ENCODE peak calls at places on chromosome 5, in four cellular contexts. One of them, this sample, is unnamed. For H3K4me1, the result is how much of the 10 kb centered on the place peaks cover.

GRCh38 chr5:1474183-1474839 is 29.1 kb upstream of the SLC6A3 start:
- DNase-seq in CD4-positive, CD25-positive, alpha-beta regulatory T cell: no peak
- DNase-seq in tibial nerve: no peak
- DNase-seq in astrocyte: no peak
- DNase-seq in this sample: no peak

GRCh38 chr5:149667084-149667826 is 62.9 kb upstream of the PPARGC1B start:
- DNase-seq in astrocyte: no peak
- DNase-seq in CD4-positive, CD25-positive, alpha-beta regulatory T cell: no peak
- DNase-seq in tibial nerve: no peak
- DNase-seq in this sample: peak

GRCh38 chr5:42749020-42749419 is 7.6 kb upstream of the CCDC152 start:
- DNase-seq in astrocyte: no peak
- DNase-seq in tibial nerve: no peak
- DNase-seq in CD4-positive, CD25-positive, alpha-beta regulatory T cell: no peak
- DNase-seq in this sample: peak

GRCh38 chr5:151612689-151613427 is 21.7 kb upstream of the FAT2 start:
- DNase-seq in CD4-positive, CD25-positive, alpha-beta regulatory T cell: no peak
- DNase-seq in tibial nerve: no peak
- DNase-seq in astrocyte: peak
- DNase-seq in this sample: peak

GRCh38 chr5:66860199-66860975 is 264.2 kb downstream of the MAST4 start:
- DNase-seq in tibial nerve: no peak
- DNase-seq in astrocyte: peak
- DNase-seq in CD4-positive, CD25-positive, alpha-beta regulatory T cell: no peak
- DNase-seq in this sample: no peak

GRCh38 chr5:143265995-143266394 is 137.5 kb downstream of the NR3C1 start:
- DNase-seq in astrocyte: no peak
- DNase-seq in CD4-positive, CD25-positive, alpha-beta regulatory T cell: no peak
- DNase-seq in tibial nerve: no peak
- DNase-seq in this sample: no peak

GRCh38 chr5:31427013-31427783 is 104.7 kb downstream of the DROSHA start:
- DNase-seq in CD4-positive, CD25-positive, alpha-beta regulatory T cell: no peak
- DNase-seq in tibial nerve: no peak
- DNase-seq in astrocyte: no peak
- DNase-seq in this sample: no peak

GRCh38 chr5:146107901-146108300 is 2.5 kb upstream of the PLAC8L1 start:
- DNase-seq in CD4-positive, CD25-positive, alpha-beta regulatory T cell: no peak
- DNase-seq in tibial nerve: no peak
- DNase-seq in astrocyte: peak
- DNase-seq in this sample: no peak

GRCh38 chr5:142357469-142358090 is 32.8 kb upstream of the SPRY4 start:
- DNase-seq in tibial nerve: no peak
- DNase-seq in astrocyte: no peak
- DNase-seq in CD4-positive, CD25-positive, alpha-beta regulatory T cell: no peak
- DNase-seq in this sample: no peak

GRCh38 chr5:143290115-143290514 is 113.4 kb downstream of the NR3C1 start:
- DNase-seq in astrocyte: no peak
- DNase-seq in CD4-positive, CD25-positive, alpha-beta regulatory T cell: no peak
- DNase-seq in tibial nerve: no peak
- DNase-seq in this sample: no peak

GRCh38 chr5:81751836-81752643 is 1.1 kb upstream of the SSBP2 start:
- DNase-seq in astrocyte: no peak
- DNase-seq in CD4-positive, CD25-positive, alpha-beta regulatory T cell: no peak
- DNase-seq in tibial nerve: peak
- DNase-seq in this sample: no peak

GRCh38 chr5:135133698-135134515 is 99.9 kb upstream of the PITX1 start:
- DNase-seq in astrocyte: no peak
- DNase-seq in tibial nerve: no peak
- DNase-seq in CD4-positive, CD25-positive, alpha-beta regulatory T cell: no peak
- DNase-seq in this sample: no peak

GRCh38 chr5:151483176-151483575 is 35.8 kb downstream of the SLC36A1 start:
- DNase-seq in astrocyte: no peak
- DNase-seq in tibial nerve: no peak
- DNase-seq in CD4-positive, CD25-positive, alpha-beta regulatory T cell: no peak
- DNase-seq in this sample: no peak

GRCh38 chr5:173202266-173202875 is 32.6 kb downstream of the NKX2-5 start:
- DNase-seq in CD4-positive, CD25-positive, alpha-beta regulatory T cell: no peak
- DNase-seq in tibial nerve: no peak
- DNase-seq in astrocyte: no peak
- DNase-seq in this sample: no peak

GRCh38 chr5:83125560-83125959 is 48.2 kb downstream of the XRCC4 start:
- DNase-seq in tibial nerve: no peak
- DNase-seq in CD4-positive, CD25-positive, alpha-beta regulatory T cell: no peak
- DNase-seq in astrocyte: no peak
- DNase-seq in this sample: no peak

GRCh38 chr5:15222156-15222555 is 277.8 kb upstream of the FBXL7 start:
- DNase-seq in astrocyte: no peak
- DNase-seq in CD4-positive, CD25-positive, alpha-beta regulatory T cell: no peak
- DNase-seq in tibial nerve: no peak
- DNase-seq in this sample: no peak

GRCh38 chr5:4098226-4098625 is 502.6 kb downstream of the IRX1 start:
- DNase-seq in astrocyte: no peak
- DNase-seq in CD4-positive, CD25-positive, alpha-beta regulatory T cell: no peak
- DNase-seq in tibial nerve: no peak
- DNase-seq in this sample: no peak

GRCh38 chr5:91477408-91477807 is 94.3 kb upstream of the ARRDC3 start:
- DNase-seq in astrocyte: no peak
- DNase-seq in tibial nerve: no peak
- DNase-seq in CD4-positive, CD25-positive, alpha-beta regulatory T cell: no peak
- DNase-seq in this sample: no peak

GRCh38 chr5:36666986-36667385 is 60.6 kb downstream of the SLC1A3 start:
- DNase-seq in astrocyte: no peak
- DNase-seq in tibial nerve: no peak
- DNase-seq in CD4-positive, CD25-positive, alpha-beta regulatory T cell: no peak
- DNase-seq in this sample: no peak

GRCh38 chr5:152124413-152125082 is 199.9 kb upstream of the GLRA1 start:
- DNase-seq in astrocyte: no peak
- DNase-seq in tibial nerve: no peak
- DNase-seq in CD4-positive, CD25-positive, alpha-beta regulatory T cell: no peak
- DNase-seq in this sample: no peak

GRCh38 chr5:175377816-175378215 is 66.2 kb downstream of the DRD1 start:
- DNase-seq in astrocyte: peak
- DNase-seq in tibial nerve: no peak
- DNase-seq in CD4-positive, CD25-positive, alpha-beta regulatory T cell: no peak
- DNase-seq in this sample: no peak

GRCh38 chr5:134533115-134533815 is 7.8 kb downstream of the JADE2 start:
- DNase-seq in tibial nerve: peak
- DNase-seq in astrocyte: no peak
- DNase-seq in CD4-positive, CD25-positive, alpha-beta regulatory T cell: no peak
- DNase-seq in this sample: no peak

GRCh38 chr5:126988021-126988569 is 42.3 kb downstream of the MARCHF3 start:
- DNase-seq in tibial nerve: no peak
- DNase-seq in astrocyte: no peak
- DNase-seq in CD4-positive, CD25-positive, alpha-beta regulatory T cell: no peak
- DNase-seq in this sample: peak

GRCh38 chr5:1926471-1927341 is 44.0 kb upstream of the IRX4 start:
- DNase-seq in CD4-positive, CD25-positive, alpha-beta regulatory T cell: no peak
- DNase-seq in astrocyte: no peak
- DNase-seq in tibial nerve: no peak
- DNase-seq in this sample: no peak

GRCh38 chr5:134582941-134583340 is 49.7 kb downstream of the SAR1B start:
- DNase-seq in CD4-positive, CD25-positive, alpha-beta regulatory T cell: no peak
- DNase-seq in tibial nerve: no peak
- DNase-seq in astrocyte: no peak
- DNase-seq in this sample: no peak

GRCh38 chr5:93058309-93058708 is 522.7 kb downstream of the NR2F1-AS1 start:
- DNase-seq in astrocyte: peak
- DNase-seq in CD4-positive, CD25-positive, alpha-beta regulatory T cell: no peak
- DNase-seq in tibial nerve: no peak
- DNase-seq in this sample: no peak

GRCh38 chr5:115366223-115366622 is 69.8 kb upstream of the CCDC112 start:
- DNase-seq in tibial nerve: no peak
- DNase-seq in CD4-positive, CD25-positive, alpha-beta regulatory T cell: no peak
- DNase-seq in astrocyte: peak
- DNase-seq in this sample: no peak

GRCh38 chr5:134958755-134959154 is 9.0 kb upstream of the CATSPER3 start:
- DNase-seq in astrocyte: no peak
- DNase-seq in CD4-positive, CD25-positive, alpha-beta regulatory T cell: no peak
- DNase-seq in tibial nerve: no peak
- DNase-seq in this sample: no peak

GRCh38 chr5:178206166-178207101 is 2.1 kb downstream of the HNRNPAB start:
- DNase-seq in astrocyte: no peak
- DNase-seq in tibial nerve: no peak
- DNase-seq in CD4-positive, CD25-positive, alpha-beta regulatory T cell: no peak
- DNase-seq in this sample: no peak

GRCh38 chr5:34898258-34898895 is 16.9 kb downstream of the RAD1 start:
- DNase-seq in CD4-positive, CD25-positive, alpha-beta regulatory T cell: peak
- DNase-seq in astrocyte: peak
- DNase-seq in tibial nerve: peak
- DNase-seq in this sample: peak

GRCh38 chr5:32538031-32538547 is 47.3 kb upstream of the SUB1 start:
- DNase-seq in tibial nerve: no peak
- DNase-seq in CD4-positive, CD25-positive, alpha-beta regulatory T cell: peak
- DNase-seq in astrocyte: no peak
- DNase-seq in this sample: peak

GRCh38 chr5:2326603-2327002 is 424.9 kb downstream of the IRX2 start:
- DNase-seq in astrocyte: no peak
- DNase-seq in tibial nerve: no peak
- DNase-seq in CD4-positive, CD25-positive, alpha-beta regulatory T cell: no peak
- DNase-seq in this sample: no peak

GRCh38 chr5:151406322-151406947 is 41.0 kb upstream of the SLC36A1 start:
- DNase-seq in astrocyte: no peak
- DNase-seq in CD4-positive, CD25-positive, alpha-beta regulatory T cell: no peak
- DNase-seq in tibial nerve: no peak
- DNase-seq in this sample: peak

GRCh38 chr5:134889335-134889734 is 15.2 kb downstream of the TXNDC15 start:
- DNase-seq in tibial nerve: no peak
- DNase-seq in astrocyte: no peak
- DNase-seq in CD4-positive, CD25-positive, alpha-beta regulatory T cell: no peak
- DNase-seq in this sample: no peak

GRCh38 chr5:131460867-131461572 is 174.0 kb downstream of the RAPGEF6 start:
- DNase-seq in CD4-positive, CD25-positive, alpha-beta regulatory T cell: no peak
- DNase-seq in astrocyte: peak
- DNase-seq in tibial nerve: no peak
- DNase-seq in this sample: no peak

GRCh38 chr5:140557965-140558364 is 692 bp upstream of the SRA1 start:
- DNase-seq in tibial nerve: no peak
- DNase-seq in CD4-positive, CD25-positive, alpha-beta regulatory T cell: no peak
- DNase-seq in astrocyte: no peak
- DNase-seq in this sample: no peak
- H3K4me1 ChIP-seq in tibial nerve: under half
- H3K4me1 ChIP-seq in CD4-positive, CD25-positive, alpha-beta regulatory T cell: under half
- H3K4me1 ChIP-seq in astrocyte: under half
- H3K4me1 ChIP-seq in this sample: under half

GRCh38 chr5:140207250-140207954 is 32.4 kb downstream of the CYSTM1 start:
- DNase-seq in tibial nerve: no peak
- DNase-seq in CD4-positive, CD25-positive, alpha-beta regulatory T cell: no peak
- DNase-seq in astrocyte: no peak
- DNase-seq in this sample: peak

GRCh38 chr5:140208065-140208464 is 33.1 kb downstream of the CYSTM1 start:
- DNase-seq in tibial nerve: no peak
- DNase-seq in astrocyte: no peak
- DNase-seq in CD4-positive, CD25-positive, alpha-beta regulatory T cell: no peak
- DNase-seq in this sample: no peak

GRCh38 chr5:140205952-140206351 is 31.0 kb downstream of the CYSTM1 start:
- DNase-seq in CD4-positive, CD25-positive, alpha-beta regulatory T cell: no peak
- DNase-seq in astrocyte: no peak
- DNase-seq in tibial nerve: no peak
- DNase-seq in this sample: no peak

GRCh38 chr5:140202610-140203009 is 27.6 kb downstream of the CYSTM1 start:
- DNase-seq in CD4-positive, CD25-positive, alpha-beta regulatory T cell: no peak
- DNase-seq in tibial nerve: no peak
- DNase-seq in astrocyte: no peak
- DNase-seq in this sample: no peak

GRCh38 chr5:140205216-140205615 is 30.2 kb downstream of the CYSTM1 start:
- DNase-seq in CD4-positive, CD25-positive, alpha-beta regulatory T cell: no peak
- DNase-seq in tibial nerve: no peak
- DNase-seq in astrocyte: peak
- DNase-seq in this sample: no peak
- H3K4me1 ChIP-seq in CD4-positive, CD25-positive, alpha-beta regulatory T cell: under half
- H3K4me1 ChIP-seq in tibial nerve: under half
- H3K4me1 ChIP-seq in astrocyte: under half
- H3K4me1 ChIP-seq in this sample: under half

DNA sequence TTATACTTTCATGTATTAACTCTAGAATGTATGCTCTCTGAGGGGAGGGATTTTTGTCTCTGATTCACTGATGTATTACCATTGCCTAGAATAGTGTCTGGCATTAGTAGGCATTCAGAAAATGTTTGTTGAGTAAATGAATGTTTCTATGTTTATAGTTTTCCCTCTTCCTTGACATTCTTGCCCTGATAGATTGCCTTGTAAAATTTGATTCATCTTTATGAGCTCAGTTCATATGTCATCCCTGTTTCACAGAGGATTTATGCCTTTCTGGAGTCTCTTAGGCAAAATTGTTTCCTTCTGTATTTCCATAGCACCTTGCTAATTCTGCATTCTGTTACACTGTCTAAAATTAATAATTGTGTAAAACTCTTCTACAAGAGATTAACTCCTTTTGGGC is 72.3 kb downstream of the RASA1 start:
- DNase-seq in CD4-positive, CD25-positive, alpha-beta regulatory T cell: no peak
- DNase-seq in tibial nerve: no peak
- DNase-seq in astrocyte: no peak
- DNase-seq in this sample: no peak
- H3K4me1 ChIP-seq in CD4-positive, CD25-positive, alpha-beta regulatory T cell: under half
- H3K4me1 ChIP-seq in tibial nerve: under half
- H3K4me1 ChIP-seq in astrocyte: under half
- H3K4me1 ChIP-seq in this sample: under half

GRCh38 chr5:111229126-111229525 is 4.9 kb downstream of the CAMK4 start:
- DNase-seq in astrocyte: no peak
- DNase-seq in CD4-positive, CD25-positive, alpha-beta regulatory T cell: no peak
- DNase-seq in tibial nerve: no peak
- DNase-seq in this sample: no peak
- H3K4me1 ChIP-seq in astrocyte: under half
- H3K4me1 ChIP-seq in CD4-positive, CD25-positive, alpha-beta regulatory T cell: half or more
- H3K4me1 ChIP-seq in tibial nerve: under half
- H3K4me1 ChIP-seq in this sample: under half

GRCh38 chr5:140220032-140220697 is 45.2 kb downstream of the CYSTM1 start:
- DNase-seq in tibial nerve: no peak
- DNase-seq in CD4-positive, CD25-positive, alpha-beta regulatory T cell: no peak
- DNase-seq in astrocyte: peak
- DNase-seq in this sample: no peak

GRCh38 chr5:140219068-140219971 is 44.3 kb downstream of the CYSTM1 start:
- DNase-seq in tibial nerve: no peak
- DNase-seq in astrocyte: no peak
- DNase-seq in CD4-positive, CD25-positive, alpha-beta regulatory T cell: no peak
- DNase-seq in this sample: no peak

GRCh38 chr5:140222416-140222815 is 47.4 kb downstream of the CYSTM1 start:
- DNase-seq in CD4-positive, CD25-positive, alpha-beta regulatory T cell: no peak
- DNase-seq in astrocyte: no peak
- DNase-seq in tibial nerve: no peak
- DNase-seq in this sample: no peak

GRCh38 chr5:140221697-140222223 is 46.8 kb downstream of the CYSTM1 start:
- DNase-seq in astrocyte: peak
- DNase-seq in CD4-positive, CD25-positive, alpha-beta regulatory T cell: no peak
- DNase-seq in tibial nerve: no peak
- DNase-seq in this sample: peak

DNA sequence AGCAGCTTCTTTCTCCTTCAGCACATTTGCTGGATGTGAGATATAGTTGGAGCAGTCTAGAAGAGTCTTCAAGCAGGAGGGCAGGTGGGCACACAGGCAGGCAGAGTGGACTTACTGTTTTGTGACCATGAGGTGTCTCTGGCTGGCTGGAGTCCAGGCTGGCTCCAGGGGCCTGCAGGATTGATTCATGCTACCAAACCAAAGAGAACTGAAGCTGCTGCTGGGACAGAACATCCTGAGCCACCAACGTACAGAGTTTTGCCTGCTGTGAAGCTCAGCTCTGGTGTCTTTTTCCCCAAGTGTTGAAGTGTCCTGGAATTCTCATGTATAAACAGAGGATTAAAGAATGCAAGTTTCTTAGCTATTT is 45.7 kb downstream of the CYSTM1 start:
- DNase-seq in CD4-positive, CD25-positive, alpha-beta regulatory T cell: no peak
- DNase-seq in tibial nerve: no peak
- DNase-seq in astrocyte: no peak
- DNase-seq in this sample: no peak
- H3K4me1 ChIP-seq in CD4-positive, CD25-positive, alpha-beta regulatory T cell: under half
- H3K4me1 ChIP-seq in tibial nerve: under half
- H3K4me1 ChIP-seq in astrocyte: under half
- H3K4me1 ChIP-seq in this sample: under half

This sample was measured in MM.1S.